ENCODE peak calls at places on chromosome 15, in five cellular contexts. One of them, this sample, is unnamed. For H3K36me3, the result is how much of the 10 kb centered on the place peaks cover.

GRCh38 chr15:34757262-34757661 is 2.5 kb upstream of the GJD2 start:
- DNase-seq in esophagus squamous epithelium: no peak
- DNase-seq in suprapubic skin: no peak
- DNase-seq in effector memory CD4-positive, alpha-beta T cell: no peak
- DNase-seq in iPS DF 6.9: no peak
- DNase-seq in this sample: no peak

GRCh38 chr15:25439456-25439836 is 622 bp upstream of the UBE3A start:
- DNase-seq in esophagus squamous epithelium: no peak
- DNase-seq in suprapubic skin: no peak
- DNase-seq in effector memory CD4-positive, alpha-beta T cell: no peak
- DNase-seq in iPS DF 6.9: no peak
- DNase-seq in this sample: no peak

GRCh38 chr15:50189630-50190029 is 7.6 kb downstream of the SLC27A2 start:
- DNase-seq in esophagus squamous epithelium: no peak
- DNase-seq in suprapubic skin: no peak
- DNase-seq in effector memory CD4-positive, alpha-beta T cell: no peak
- DNase-seq in iPS DF 6.9: no peak
- DNase-seq in this sample: no peak

GRCh38 chr15:95903352-95903751 is 427.1 kb upstream of the NR2F2 start:
- DNase-seq in esophagus squamous epithelium: no peak
- DNase-seq in suprapubic skin: no peak
- DNase-seq in effector memory CD4-positive, alpha-beta T cell: no peak
- DNase-seq in iPS DF 6.9: no peak
- DNase-seq in this sample: no peak

GRCh38 chr15:96610757-96611156 is 280.3 kb downstream of the NR2F2 start:
- DNase-seq in esophagus squamous epithelium: no peak
- DNase-seq in suprapubic skin: no peak
- DNase-seq in effector memory CD4-positive, alpha-beta T cell: no peak
- DNase-seq in iPS DF 6.9: no peak
- DNase-seq in this sample: no peak

GRCh38 chr15:85730001-85730820 is 64.5 kb downstream of the KLHL25 start:
- DNase-seq in esophagus squamous epithelium: no peak
- DNase-seq in suprapubic skin: no peak
- DNase-seq in effector memory CD4-positive, alpha-beta T cell: no peak
- DNase-seq in iPS DF 6.9: peak
- DNase-seq in this sample: no peak

GRCh38 chr15:92638291-92638708 is 17.3 kb downstream of the FAM174B start:
- DNase-seq in esophagus squamous epithelium: no peak
- DNase-seq in suprapubic skin: peak
- DNase-seq in effector memory CD4-positive, alpha-beta T cell: no peak
- DNase-seq in iPS DF 6.9: no peak
- DNase-seq in this sample: no peak

GRCh38 chr15:93467327-93467726 is 378.3 kb upstream of the RGMA start:
- DNase-seq in esophagus squamous epithelium: no peak
- DNase-seq in suprapubic skin: no peak
- DNase-seq in effector memory CD4-positive, alpha-beta T cell: no peak
- DNase-seq in iPS DF 6.9: no peak
- DNase-seq in this sample: peak

GRCh38 chr15:50418041-50418583 is 6.1 kb upstream of the USP8 start:
- DNase-seq in esophagus squamous epithelium: no peak
- DNase-seq in suprapubic skin: no peak
- DNase-seq in effector memory CD4-positive, alpha-beta T cell: no peak
- DNase-seq in iPS DF 6.9: no peak
- DNase-seq in this sample: no peak

GRCh38 chr15:99472416-99473145 is 93.2 kb upstream of the MEF2A start:
- DNase-seq in esophagus squamous epithelium: no peak
- DNase-seq in suprapubic skin: no peak
- DNase-seq in effector memory CD4-positive, alpha-beta T cell: no peak
- DNase-seq in iPS DF 6.9: no peak
- DNase-seq in this sample: peak

GRCh38 chr15:87747106-87747505 is 509.4 kb downstream of the NTRK3 start:
- DNase-seq in esophagus squamous epithelium: no peak
- DNase-seq in suprapubic skin: no peak
- DNase-seq in effector memory CD4-positive, alpha-beta T cell: no peak
- DNase-seq in iPS DF 6.9: no peak
- DNase-seq in this sample: no peak

GRCh38 chr15:99762288-99762687 is 29.1 kb upstream of the LYSMD4 start:
- DNase-seq in esophagus squamous epithelium: no peak
- DNase-seq in suprapubic skin: no peak
- DNase-seq in effector memory CD4-positive, alpha-beta T cell: no peak
- DNase-seq in iPS DF 6.9: no peak
- DNase-seq in this sample: no peak

DNA sequence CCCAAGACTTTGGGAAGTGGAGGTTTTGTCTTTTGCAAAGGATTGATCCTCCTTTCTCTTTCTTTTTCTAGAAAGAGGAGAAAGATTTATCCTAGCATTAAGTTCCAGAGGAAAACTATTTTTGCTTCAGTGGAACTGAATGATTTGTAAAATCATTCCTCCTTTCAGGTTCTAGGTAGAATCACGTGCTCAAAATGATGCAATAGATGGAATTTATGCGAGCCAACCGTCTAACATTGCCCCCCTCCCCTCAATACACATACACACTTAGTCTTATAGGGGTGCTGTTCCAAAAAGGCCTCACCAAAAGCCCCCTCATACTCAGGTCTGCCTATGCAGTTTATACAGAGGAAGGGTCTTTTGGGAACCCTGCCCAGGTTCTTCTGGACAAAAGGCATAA is 85.3 kb downstream of the AQP9 start:
- DNase-seq in esophagus squamous epithelium: no peak
- DNase-seq in suprapubic skin: no peak
- DNase-seq in effector memory CD4-positive, alpha-beta T cell: no peak
- DNase-seq in iPS DF 6.9: no peak
- DNase-seq in this sample: no peak
- H3K27ac ChIP-seq in esophagus squamous epithelium: no peak
- H3K27ac ChIP-seq in suprapubic skin: no peak
- H3K27ac ChIP-seq in effector memory CD4-positive, alpha-beta T cell: no peak
- H3K27ac ChIP-seq in iPS DF 6.9: no peak
- H3K27ac ChIP-seq in this sample: no peak

GRCh38 chr15:64130159-64130558 is 21.4 kb upstream of the SNX22 start:
- DNase-seq in esophagus squamous epithelium: no peak
- DNase-seq in suprapubic skin: no peak
- DNase-seq in effector memory CD4-positive, alpha-beta T cell: no peak
- DNase-seq in iPS DF 6.9: no peak
- DNase-seq in this sample: no peak

GRCh38 chr15:64132217-64132616 is 19.3 kb upstream of the SNX22 start:
- DNase-seq in esophagus squamous epithelium: no peak
- DNase-seq in suprapubic skin: no peak
- DNase-seq in effector memory CD4-positive, alpha-beta T cell: no peak
- DNase-seq in iPS DF 6.9: no peak
- DNase-seq in this sample: no peak

GRCh38 chr15:64134322-64134829 is 17.2 kb upstream of the SNX22 start:
- DNase-seq in esophagus squamous epithelium: no peak
- DNase-seq in suprapubic skin: no peak
- DNase-seq in effector memory CD4-positive, alpha-beta T cell: no peak
- DNase-seq in iPS DF 6.9: no peak
- DNase-seq in this sample: no peak

GRCh38 chr15:64133619-64134018 is 17.9 kb upstream of the SNX22 start:
- DNase-seq in esophagus squamous epithelium: no peak
- DNase-seq in suprapubic skin: no peak
- DNase-seq in effector memory CD4-positive, alpha-beta T cell: no peak
- DNase-seq in iPS DF 6.9: no peak
- DNase-seq in this sample: no peak

DNA sequence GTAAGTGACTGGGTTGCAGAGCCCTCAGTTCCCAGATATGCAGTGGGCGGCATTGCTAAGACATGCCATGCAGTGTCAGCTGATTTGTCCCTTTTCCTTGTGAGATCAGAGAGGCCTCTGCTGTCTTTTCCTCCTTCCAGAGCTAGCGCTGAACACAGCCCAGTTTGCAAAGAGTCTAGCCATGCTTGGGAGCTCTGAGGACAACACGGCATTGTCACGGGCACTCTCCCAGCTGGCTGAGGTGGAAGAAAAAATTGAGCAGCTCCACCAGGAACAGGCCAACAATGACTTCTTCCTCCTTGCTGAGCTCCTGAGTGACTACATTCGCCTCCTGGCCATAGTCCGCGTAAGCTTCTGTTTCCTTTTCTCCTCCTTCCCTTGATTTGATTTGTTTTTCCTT is 20.0 kb upstream of the SNX22 start:
- DNase-seq in esophagus squamous epithelium: no peak
- DNase-seq in suprapubic skin: no peak
- DNase-seq in effector memory CD4-positive, alpha-beta T cell: no peak
- DNase-seq in iPS DF 6.9: no peak
- DNase-seq in this sample: no peak
- H3K36me3 ChIP-seq in esophagus squamous epithelium: half or more
- H3K36me3 ChIP-seq in suprapubic skin: half or more
- H3K36me3 ChIP-seq in effector memory CD4-positive, alpha-beta T cell: half or more
- H3K36me3 ChIP-seq in iPS DF 6.9: under half
- H3K36me3 ChIP-seq in this sample: half or more

GRCh38 chr15:51879555-51879954 is 50.1 kb downstream of the TMOD3 start:
- DNase-seq in esophagus squamous epithelium: no peak
- DNase-seq in suprapubic skin: no peak
- DNase-seq in effector memory CD4-positive, alpha-beta T cell: no peak
- DNase-seq in iPS DF 6.9: no peak
- DNase-seq in this sample: no peak
- H3K27ac ChIP-seq in esophagus squamous epithelium: peak
- H3K27ac ChIP-seq in suprapubic skin: peak
- H3K27ac ChIP-seq in effector memory CD4-positive, alpha-beta T cell: no peak
- H3K27ac ChIP-seq in iPS DF 6.9: no peak
- H3K27ac ChIP-seq in this sample: peak

DNA sequence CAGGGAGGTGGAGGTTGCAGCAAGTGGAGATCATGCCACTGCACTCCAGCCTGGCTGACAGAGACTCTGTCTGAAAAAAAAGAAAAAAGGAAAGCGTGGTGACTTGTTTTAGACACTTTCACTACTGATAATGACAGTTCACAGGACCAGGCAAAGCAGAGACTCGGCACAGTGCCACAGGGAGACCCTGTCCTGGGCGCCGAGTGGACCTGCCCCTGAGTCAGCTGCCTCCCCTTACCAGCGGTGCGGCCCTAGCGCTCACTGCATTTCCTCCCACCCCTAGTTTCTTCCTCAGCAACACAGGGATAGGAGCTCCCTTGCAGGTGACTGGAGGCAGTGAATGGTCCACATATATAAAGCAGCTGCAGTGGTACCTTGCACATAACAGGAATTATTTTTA is 38.7 kb upstream of the NSMCE3 start:
- DNase-seq in esophagus squamous epithelium: no peak
- DNase-seq in suprapubic skin: no peak
- DNase-seq in effector memory CD4-positive, alpha-beta T cell: no peak
- DNase-seq in iPS DF 6.9: no peak
- DNase-seq in this sample: no peak
- H3K36me3 ChIP-seq in esophagus squamous epithelium: under half
- H3K36me3 ChIP-seq in suprapubic skin: under half
- H3K36me3 ChIP-seq in effector memory CD4-positive, alpha-beta T cell: under half
- H3K36me3 ChIP-seq in iPS DF 6.9: under half
- H3K36me3 ChIP-seq in this sample: under half

GRCh38 chr15:84631706-84632272 is 22.3 kb downstream of the WDR73 start:
- DNase-seq in esophagus squamous epithelium: no peak
- DNase-seq in suprapubic skin: no peak
- DNase-seq in effector memory CD4-positive, alpha-beta T cell: no peak
- DNase-seq in iPS DF 6.9: no peak
- DNase-seq in this sample: no peak
- H3K27ac ChIP-seq in esophagus squamous epithelium: peak
- H3K27ac ChIP-seq in suprapubic skin: peak
- H3K27ac ChIP-seq in effector memory CD4-positive, alpha-beta T cell: peak
- H3K27ac ChIP-seq in iPS DF 6.9: no peak
- H3K27ac ChIP-seq in this sample: peak

DNA sequence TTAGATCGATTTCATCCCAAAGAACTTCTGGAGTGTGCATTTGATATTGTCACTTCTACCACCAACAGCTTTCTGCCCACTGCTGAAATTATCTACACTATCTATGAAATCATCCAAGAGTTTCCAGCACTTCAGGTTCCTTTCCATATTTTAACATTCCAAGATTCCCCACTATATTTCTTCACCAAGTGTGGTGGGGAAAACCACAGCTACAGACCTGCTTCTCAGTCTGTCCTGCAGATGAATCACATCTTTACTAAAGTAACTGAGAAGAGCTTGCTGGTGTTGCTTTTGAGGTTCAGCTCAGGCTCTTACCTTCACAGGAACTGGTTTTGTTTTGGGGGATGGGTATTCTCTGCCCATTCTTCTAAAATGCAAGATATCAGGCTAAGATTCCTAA is 30.9 kb downstream of the SRP14 start:
- DNase-seq in esophagus squamous epithelium: no peak
- DNase-seq in suprapubic skin: no peak
- DNase-seq in effector memory CD4-positive, alpha-beta T cell: no peak
- DNase-seq in iPS DF 6.9: no peak
- DNase-seq in this sample: no peak
- H3K36me3 ChIP-seq in esophagus squamous epithelium: half or more
- H3K36me3 ChIP-seq in suprapubic skin: half or more
- H3K36me3 ChIP-seq in effector memory CD4-positive, alpha-beta T cell: under half
- H3K36me3 ChIP-seq in iPS DF 6.9: under half
- H3K36me3 ChIP-seq in this sample: half or more